ENCODE peak calls at places on chromosomes 6 and 20, in four cellular contexts. One of them, this sample, is unnamed.

GRCh38 chr6:158060447-158061360 is 79.0 kb downstream of the SYNJ2 start:
- DNase-seq in SHP77: no peak
- DNase-seq in heart right ventricle: peak
- DNase-seq in A172: peak
- DNase-seq in this sample: no peak

GRCh38 chr6:15044948-15045347 is 200.9 kb upstream of the JARID2 start:
- DNase-seq in SHP77: no peak
- DNase-seq in heart right ventricle: no peak
- DNase-seq in A172: no peak
- DNase-seq in this sample: no peak

GRCh38 chr6:155523821-155524238 is 68.2 kb upstream of the NOX3 start:
- DNase-seq in SHP77: no peak
- DNase-seq in heart right ventricle: no peak
- DNase-seq in A172: peak
- DNase-seq in this sample: peak

GRCh38 chr6:145643760-145644159 is 91.6 kb downstream of the EPM2A start:
- DNase-seq in SHP77: no peak
- DNase-seq in heart right ventricle: no peak
- DNase-seq in A172: no peak
- DNase-seq in this sample: no peak

GRCh38 chr20:19913927-19914614 is 103.1 kb upstream of the NAA20 start:
- DNase-seq in SHP77: peak
- DNase-seq in heart right ventricle: no peak
- DNase-seq in A172: peak
- DNase-seq in this sample: no peak

GRCh38 chr20:3777381-3777725 is 3.9 kb downstream of the SPEF1 start:
- DNase-seq in SHP77: no peak
- DNase-seq in heart right ventricle: no peak
- DNase-seq in A172: no peak
- DNase-seq in this sample: no peak

GRCh38 chr6:41372526-41373366 is 37.3 kb downstream of the NCR2 start:
- DNase-seq in SHP77: no peak
- DNase-seq in heart right ventricle: no peak
- DNase-seq in A172: no peak
- DNase-seq in this sample: no peak

GRCh38 chr6:44859901-44860410 is 468.2 kb upstream of the RUNX2 start:
- DNase-seq in SHP77: no peak
- DNase-seq in heart right ventricle: no peak
- DNase-seq in A172: no peak
- DNase-seq in this sample: no peak

GRCh38 chr6:122702846-122703245 is 76.7 kb upstream of the FABP7 start:
- DNase-seq in SHP77: no peak
- DNase-seq in heart right ventricle: no peak
- DNase-seq in A172: no peak
- DNase-seq in this sample: no peak

This sample was measured in neuronal stem cell.